ENCODE peak calls at places on chromosomes 5 and 9, in four cellular contexts. M, R, V and J are unnamed samples. For H3K4me1, the result is how much of the 10 kb centered on the place peaks cover.

GRCh38 chr5:163574477-163575440 is 69.3 kb downstream of the MAT2B start:
- DNase-seq in M (no peak), R (no peak), V (no peak), J (no peak)

GRCh38 chr5:54404568-54404967 is 50.9 kb upstream of the HSPB3 start:
- DNase-seq in M (no peak), R (no peak), V (no peak), J (no peak)

GRCh38 chr5:100900142-100900795 is 2.8 kb downstream of the ST8SIA4 start:
- DNase-seq in M (peak), R (no peak), V (peak), J (peak)

GRCh38 chr9:99809586-99810357 is 11.9 kb upstream of the NR4A3 start:
- DNase-seq in M (no peak), R (no peak), V (no peak), J (no peak)

GRCh38 chr9:6758418-6759113 is 793 bp downstream of the KDM4C start:
- DNase-seq in M (peak), R (no peak), V (peak), J (peak)

GRCh38 chr9:91211919-91212318 is 149.8 kb downstream of the AUH start:
- DNase-seq in M (no peak), R (no peak), V (no peak), J (no peak)

GRCh38 chr5:172446336-172447051 is 7.8 kb downstream of the SH3PXD2B start:
- DNase-seq in M (peak), R (no peak), V (no peak), J (no peak)

GRCh38 chr5:132471006-132471907 is 19.3 kb downstream of the IRF1 start:
- DNase-seq in M (no peak), R (no peak), V (peak), J (peak)

GRCh38 chr5:172528440-172528839 is 74.1 kb upstream of the SH3PXD2B start:
- DNase-seq in M (no peak), R (no peak), V (no peak), J (no peak)

GRCh38 chr5:80654054-80654390 is 430 bp upstream of the MSH3 start:
- DNase-seq in M (no peak), R (no peak), V (no peak), J (no peak)

GRCh38 chr5:643351-643801 is 31.2 kb downstream of the CEP72 start:
- DNase-seq in M (no peak), R (no peak), V (peak), J (no peak)

GRCh38 chr5:644509-644908 is 32.4 kb downstream of the CEP72 start:
- DNase-seq in M (no peak), R (no peak), V (peak), J (peak)

GRCh38 chr5:642481-642880 is 30.3 kb downstream of the CEP72 start:
- DNase-seq in M (no peak), R (no peak), V (peak), J (no peak)

GRCh38 chr5:644971-645370 is 32.8 kb downstream of the CEP72 start:
- DNase-seq in M (no peak), R (no peak), V (peak), J (peak)

DNA sequence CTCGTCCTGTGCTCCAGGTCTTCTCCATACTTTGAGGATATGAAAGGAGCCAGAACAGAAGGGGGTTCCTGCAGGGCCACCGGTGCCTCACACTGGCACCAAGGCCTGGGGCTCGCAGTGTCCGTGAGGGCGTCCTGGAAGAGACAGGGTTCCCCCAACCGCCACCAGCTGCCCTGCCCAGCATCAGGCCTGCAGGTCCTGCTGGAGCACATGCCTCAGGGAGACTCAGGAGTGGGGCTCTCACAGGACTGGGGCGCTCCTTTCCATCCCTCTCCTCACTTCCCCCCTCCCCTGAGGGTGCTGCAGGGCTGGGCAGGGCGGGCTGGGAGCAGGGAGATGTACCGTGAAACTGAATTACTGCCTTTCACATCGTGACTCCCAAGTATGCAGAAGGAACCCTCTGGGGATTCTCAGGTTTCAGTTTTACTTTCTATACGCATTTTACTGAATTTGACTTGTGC is 31.7 kb downstream of the CEP72 start:
- DNase-seq in M (no peak), R (no peak), V (peak), J (peak)
- H3K27ac ChIP-seq in M (no peak), R (no peak), V (no peak), J (no peak)

GRCh38 chr9:121732383-121732782 is 80.9 kb downstream of the DAB2IP start:
- DNase-seq in M (no peak), R (no peak), V (no peak), J (no peak)

GRCh38 chr9:121732886-121733285 is 81.5 kb downstream of the DAB2IP start:
- DNase-seq in M (no peak), R (no peak), V (no peak), J (no peak)

GRCh38 chr9:121731090-121731489 is 79.7 kb downstream of the DAB2IP start:
- DNase-seq in M (no peak), R (no peak), V (no peak), J (no peak)

GRCh38 chr9:121730188-121730587 is 78.8 kb downstream of the DAB2IP start:
- DNase-seq in M (no peak), R (no peak), V (no peak), J (no peak)

GRCh38 chr9:121731919-121732318 is 80.5 kb downstream of the DAB2IP start:
- DNase-seq in M (no peak), R (no peak), V (no peak), J (no peak)
- H3K4me1 ChIP-seq in M (half or more), R (under half), V (half or more), J (under half)

DNA sequence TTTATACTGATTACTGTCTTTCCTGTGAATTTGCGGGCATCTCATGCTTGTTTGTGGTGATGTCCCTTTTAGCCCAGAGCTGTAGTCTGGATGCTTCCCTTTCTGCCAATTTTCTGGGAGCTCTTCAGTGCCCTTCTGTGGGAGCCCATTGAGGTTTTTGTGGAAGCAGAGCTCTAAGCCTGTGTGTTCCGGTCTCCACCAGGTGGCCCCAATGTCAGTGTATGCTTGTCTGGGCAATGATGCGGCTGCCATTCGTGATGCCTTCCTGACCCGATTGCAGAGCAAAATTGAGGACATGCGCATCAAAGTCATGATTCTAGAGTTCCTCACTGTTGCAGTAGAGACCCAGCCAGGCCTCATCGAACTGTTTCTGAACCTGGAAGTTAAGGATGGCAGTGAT is 35.1 kb downstream of the SH3GLB2 start:
- DNase-seq in M (no peak), R (no peak), V (no peak), J (peak)
- TF ChIP-seq CTCF in M (peak), R (no peak), V (no peak), J (no peak)

DNA sequence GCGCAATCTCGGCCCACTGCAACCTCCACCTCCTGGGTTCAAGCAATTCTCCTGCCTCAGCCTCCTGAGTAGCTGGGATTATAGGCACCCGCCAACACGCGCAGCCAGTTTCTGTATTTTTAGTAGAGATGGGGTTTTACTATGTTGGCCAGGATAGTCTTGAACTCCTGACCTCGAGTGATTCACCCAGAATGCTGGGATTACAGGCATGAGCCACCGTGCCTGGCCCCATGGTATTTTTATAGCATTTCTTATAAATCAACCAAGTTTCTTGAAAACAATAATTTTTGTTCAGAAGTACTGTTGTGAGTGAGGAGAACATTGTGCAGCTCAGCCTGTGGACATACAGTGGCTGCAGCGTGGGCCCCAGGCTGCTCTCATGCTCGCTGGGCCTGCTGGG is 45.2 kb downstream of the MAP1B start:
- DNase-seq in M (no peak), R (no peak), V (no peak), J (no peak)
- H3K27ac ChIP-seq in M (no peak), R (no peak), V (no peak), J (no peak)

DNA sequence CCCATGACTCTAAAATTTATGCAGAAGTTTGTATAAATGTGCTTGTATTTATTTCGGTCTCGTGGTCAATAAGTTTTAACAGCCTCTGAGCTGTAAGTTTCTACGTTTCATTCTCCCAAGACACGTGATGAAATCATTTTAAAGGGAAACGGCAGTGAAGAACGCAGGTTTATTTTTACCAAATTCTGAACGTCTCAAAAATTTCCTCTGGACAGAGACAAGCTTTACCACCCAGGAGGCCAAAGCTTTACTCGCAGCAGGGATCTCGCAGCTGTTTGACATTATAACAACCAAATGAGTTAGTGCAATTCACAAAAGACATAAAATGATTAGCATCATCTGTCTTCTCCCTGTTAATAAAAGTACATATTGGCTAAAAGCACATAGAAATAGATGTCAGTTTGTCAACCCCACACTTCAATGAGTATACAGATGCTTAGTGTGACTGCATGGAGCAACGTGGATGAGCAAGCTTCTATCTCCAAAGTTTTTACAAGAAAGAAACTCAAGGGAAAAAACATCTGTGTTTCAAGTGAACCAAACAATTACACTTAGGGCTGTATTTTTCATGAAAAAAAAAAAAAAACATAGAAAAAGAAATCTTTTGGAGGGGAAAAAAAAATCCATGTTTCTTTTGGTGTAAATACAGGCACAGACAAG is 2.5 kb downstream of the SEMA5A start:
- DNase-seq in M (no peak), R (no peak), V (no peak), J (no peak)
- H3K4me1 ChIP-seq in M (under half), R (under half), V (under half), J (under half)

GRCh38 chr5:130528474-130528873 is 624.2 kb downstream of the CHSY3 start:
- DNase-seq in M (no peak), R (no peak), V (no peak), J (no peak)
- TF ChIP-seq CTCF in M (no peak), R (no peak), V (no peak), J (no peak)